ENCODE peak calls at places on chromosomes 1 and 21, in ten cellular contexts. S, P, I, M, O, E, W, V, X and G are unnamed samples.

GRCh38 chr1:239778221-239778813 is 313.4 kb upstream of the FMN2 start:
- DNase-seq in S (no peak), O (no peak), X (no peak), M (no peak), E (no peak), W (no peak), V (no peak), I (no peak), P (no peak), G (no peak)

GRCh38 chr1:226082959-226083302 is 20.4 kb downstream of the H3-3A start:
- DNase-seq in E (no peak), P (peak), I (no peak), X (peak), W (peak), V (no peak), S (peak), M (no peak), O (no peak), G (no peak)

GRCh38 chr1:17527036-17527914 is 12.2 kb upstream of the ARHGEF10L start:
- DNase-seq in I (no peak), O (no peak), X (no peak), S (peak), P (peak), V (no peak), E (no peak), W (no peak), M (no peak), G (no peak)

GRCh38 chr1:30778156-30778978 is 20.8 kb upstream of the LAPTM5 start:
- DNase-seq in V (peak), X (peak), M (no peak), W (no peak), E (no peak), P (peak), I (no peak), O (no peak), S (peak), G (no peak)

GRCh38 chr1:51946300-51946699 is 44.2 kb downstream of the RAB3B start:
- DNase-seq in X (no peak), M (no peak), E (no peak), P (no peak), W (no peak), V (no peak), S (peak), I (no peak), O (no peak), G (no peak)

GRCh38 chr1:66143661-66144060 is 351.0 kb downstream of the PDE4B start:
- DNase-seq in O (no peak), E (no peak), V (no peak), I (no peak), P (no peak), S (no peak), X (no peak), M (no peak), W (no peak), G (no peak)

GRCh38 chr21:45950740-45951515 is 30.6 kb upstream of the COL6A1 start:
- DNase-seq in S (peak), X (no peak), V (peak), M (no peak), O (no peak), E (no peak), P (peak), I (no peak), W (no peak), G (no peak)

GRCh38 chr1:180098242-180098995 is 56.2 kb upstream of the QSOX1 start:
- DNase-seq in M (no peak), W (no peak), S (no peak), O (no peak), V (no peak), X (peak), P (peak), E (no peak), I (no peak), G (no peak)

GRCh38 chr21:34781508-34781907 is 112.7 kb downstream of the CLIC6 start:
- DNase-seq in E (no peak), M (no peak), X (no peak), S (peak), W (no peak), V (no peak), O (no peak), P (no peak), I (no peak), G (no peak)

GRCh38 chr1:155457237-155457636 is 105.4 kb downstream of the ASH1L start:
- DNase-seq in E (no peak), O (no peak), M (no peak), X (no peak), P (no peak), V (no peak), S (no peak), W (no peak), I (no peak), G (no peak)

GRCh38 chr1:199463521-199464127 is 563.9 kb upstream of the NR5A2 start:
- DNase-seq in O (no peak), X (peak), V (peak), I (no peak), W (no peak), S (peak), M (no peak), E (no peak), P (peak), G (no peak)

GRCh38 chr1:92464588-92465255 is 22.0 kb downstream of the GFI1 start:
- DNase-seq in M (no peak), E (no peak), P (no peak), I (no peak), X (no peak), W (no peak), V (no peak), O (no peak), S (no peak), G (no peak)

GRCh38 chr1:9080704-9081291 is 11.4 kb upstream of the SLC2A5 start:
- DNase-seq in M (no peak), X (no peak), S (peak), I (no peak), O (no peak), P (peak), E (no peak), V (no peak), W (no peak), G (no peak)

GRCh38 chr1:8987881-8988617 is 38.2 kb downstream of the SLC2A7 start:
- DNase-seq in I (peak), M (peak), O (peak), P (peak), W (peak), X (no peak), E (peak), S (peak), V (peak), G (no peak)

GRCh38 chr1:174818951-174819350 is 180.8 kb upstream of the CACYBP start:
- DNase-seq in V (peak), E (no peak), O (no peak), S (peak), M (no peak), W (no peak), P (peak), I (no peak), X (no peak), G (no peak)

GRCh38 chr21:38596264-38597042 is 98.2 kb upstream of the ERG start:
- DNase-seq in P (peak), W (no peak), V (no peak), S (no peak), X (no peak), E (no peak), I (no peak), M (no peak), O (no peak), G (no peak)

GRCh38 chr1:235835226-235835625 is 31.5 kb downstream of the LYST start:
- DNase-seq in P (peak), S (peak), V (no peak), X (no peak), E (no peak), I (no peak), M (no peak), O (no peak), W (peak), G (no peak)

GRCh38 chr1:70675737-70676156 is 264.7 kb downstream of the CTH start:
- DNase-seq in E (no peak), V (no peak), O (no peak), X (no peak), I (no peak), P (no peak), M (no peak), S (no peak), W (no peak), G (no peak)

GRCh38 chr1:53061123-53061858 is 722 bp upstream of the PODN start:
- DNase-seq in O (no peak), M (no peak), W (peak), S (no peak), V (no peak), I (no peak), P (no peak), X (no peak), E (no peak), G (no peak)

GRCh38 chr1:74504125-74505065 is 8.0 kb downstream of the LRRC53 start:
- DNase-seq in W (peak), X (peak), V (peak), M (no peak), P (peak), E (no peak), O (no peak), I (no peak), S (peak), G (no peak)

GRCh38 chr1:61743432-61743705 is 1.1 kb downstream of the PATJ start:
- DNase-seq in S (no peak), M (no peak), W (no peak), I (no peak), E (no peak), V (no peak), X (no peak), P (no peak), O (no peak), G (no peak)

GRCh38 chr1:64093941-64094340 is 109.5 kb upstream of the UBE2U start:
- DNase-seq in S (peak), I (no peak), O (no peak), E (no peak), V (no peak), W (no peak), M (no peak), X (no peak), P (no peak), G (no peak)

GRCh38 chr1:151653397-151653796 is 41.5 kb downstream of the SNX27 start:
- DNase-seq in S (peak), O (no peak), P (peak), E (no peak), M (no peak), V (no peak), X (no peak), W (no peak), I (no peak), G (no peak)

GRCh38 chr1:9607352-9607751 is 18.6 kb downstream of the TMEM201 start:
- DNase-seq in E (no peak), I (no peak), W (no peak), M (no peak), S (no peak), P (no peak), V (no peak), X (no peak), O (no peak), G (no peak)

GRCh38 chr1:212536586-212536985 is 72.0 kb upstream of the ATF3 start:
- DNase-seq in I (no peak), M (no peak), O (no peak), S (no peak), W (no peak), X (no peak), E (no peak), P (peak), V (no peak), G (no peak)

GRCh38 chr21:43735236-43736091 is 16.5 kb downstream of the PDXK start:
- DNase-seq in O (no peak), V (no peak), W (no peak), X (no peak), E (no peak), P (no peak), M (no peak), S (no peak), I (no peak), G (no peak)

GRCh38 chr1:56872597-56872996 is 18.0 kb downstream of the C8A start:
- DNase-seq in V (no peak), P (no peak), W (no peak), X (no peak), O (no peak), E (no peak), M (no peak), S (peak), I (no peak), G (no peak)

GRCh38 chr1:28926629-28927441 is 12.5 kb downstream of the EPB41 start:
- DNase-seq in V (peak), I (no peak), M (no peak), E (no peak), P (no peak), X (no peak), O (peak), W (no peak), S (no peak), G (no peak)

GRCh38 chr1:182845379-182845778 is 6.2 kb downstream of the DHX9 start:
- DNase-seq in O (no peak), W (no peak), V (no peak), I (no peak), M (no peak), S (no peak), E (no peak), P (no peak), X (no peak), G (no peak)

GRCh38 chr1:34929497-34929852 is at the start of gene DLGAP3:
- DNase-seq in P (peak), M (no peak), O (no peak), X (no peak), W (no peak), V (peak), I (no peak), S (no peak), E (no peak), G (no peak)

GRCh38 chr1:229204863-229205777 is 65.8 kb upstream of the RAB4A start:
- DNase-seq in P (no peak), I (peak), E (no peak), V (no peak), O (no peak), W (peak), S (no peak), M (no peak), X (no peak), G (no peak)

GRCh38 chr1:23126801-23127200 is 41.9 kb downstream of the LUZP1 start:
- DNase-seq in M (no peak), W (no peak), P (no peak), E (no peak), S (no peak), O (no peak), X (no peak), I (no peak), V (no peak), G (no peak)

GRCh38 chr1:2113620-2114135 is 63.5 kb downstream of the PRKCZ start:
- DNase-seq in S (no peak), P (no peak), M (no peak), V (no peak), I (no peak), X (no peak), W (no peak), O (no peak), E (no peak), G (no peak)

GRCh38 chr1:156895927-156896326 is 2.4 kb downstream of the PEAR1 start:
- DNase-seq in S (no peak), E (no peak), W (no peak), I (no peak), O (no peak), V (no peak), P (no peak), X (no peak), M (no peak), G (no peak)